ENCODE peak calls at places on chromosomes 1 and 21, in eight cellular contexts. One of them, this sample, is unnamed.

GRCh38 chr1:109890115-109890953 is 20.3 kb upstream of the CSF1 start:
- DNase-seq in choroid plexus epithelial cell: no peak
- DNase-seq in fibroblast of the aortic adventitia: no peak
- DNase-seq in GM23248: no peak
- DNase-seq in Caco-2: no peak
- DNase-seq in MM.1S: no peak
- DNase-seq in small intestine: no peak
- DNase-seq in colonic mucosa: no peak
- DNase-seq in this sample: no peak

GRCh38 chr1:935751-936231 is 12.1 kb downstream of the SAMD11 start:
- DNase-seq in choroid plexus epithelial cell: no peak
- DNase-seq in fibroblast of the aortic adventitia: no peak
- DNase-seq in GM23248: peak
- DNase-seq in Caco-2: no peak
- DNase-seq in MM.1S: no peak
- DNase-seq in small intestine: no peak
- DNase-seq in colonic mucosa: no peak
- DNase-seq in this sample: no peak

GRCh38 chr1:24961334-24961733 is 31.3 kb upstream of the RUNX3 start:
- DNase-seq in choroid plexus epithelial cell: no peak
- DNase-seq in fibroblast of the aortic adventitia: no peak
- DNase-seq in GM23248: no peak
- DNase-seq in Caco-2: no peak
- DNase-seq in MM.1S: no peak
- DNase-seq in small intestine: no peak
- DNase-seq in colonic mucosa: no peak
- DNase-seq in this sample: no peak

GRCh38 chr1:161726631-161727342 is 5.4 kb downstream of the FCRLB start:
- DNase-seq in choroid plexus epithelial cell: peak
- DNase-seq in fibroblast of the aortic adventitia: peak
- DNase-seq in GM23248: peak
- DNase-seq in Caco-2: peak
- DNase-seq in MM.1S: peak
- DNase-seq in small intestine: peak
- DNase-seq in colonic mucosa: peak
- DNase-seq in this sample: no peak

GRCh38 chr1:207031632-207032258 is 811 bp downstream of the C1orf116 start:
- DNase-seq in choroid plexus epithelial cell: no peak
- DNase-seq in fibroblast of the aortic adventitia: no peak
- DNase-seq in GM23248: no peak
- DNase-seq in Caco-2: no peak
- DNase-seq in MM.1S: no peak
- DNase-seq in small intestine: peak
- DNase-seq in colonic mucosa: peak
- DNase-seq in this sample: no peak

GRCh38 chr1:200483491-200484143 is 73.8 kb upstream of the ZNF281 start:
- DNase-seq in choroid plexus epithelial cell: peak
- DNase-seq in fibroblast of the aortic adventitia: peak
- DNase-seq in GM23248: peak
- DNase-seq in Caco-2: peak
- DNase-seq in MM.1S: no peak
- DNase-seq in small intestine: peak
- DNase-seq in colonic mucosa: no peak
- DNase-seq in this sample: no peak

GRCh38 chr1:71014110-71014509 is 33.5 kb downstream of the PTGER3 start:
- DNase-seq in choroid plexus epithelial cell: peak
- DNase-seq in fibroblast of the aortic adventitia: peak
- DNase-seq in GM23248: peak
- DNase-seq in Caco-2: no peak
- DNase-seq in MM.1S: no peak
- DNase-seq in small intestine: no peak
- DNase-seq in colonic mucosa: no peak
- DNase-seq in this sample: peak

GRCh38 chr1:40421348-40421693 is 29.0 kb upstream of the ZFP69B start:
- DNase-seq in choroid plexus epithelial cell: no peak
- DNase-seq in fibroblast of the aortic adventitia: no peak
- DNase-seq in GM23248: no peak
- DNase-seq in Caco-2: no peak
- DNase-seq in MM.1S: no peak
- DNase-seq in small intestine: no peak
- DNase-seq in colonic mucosa: no peak
- DNase-seq in this sample: no peak

GRCh38 chr21:44552136-44552535 is 831 bp upstream of the KRTAP10-2 start:
- DNase-seq in choroid plexus epithelial cell: no peak
- DNase-seq in fibroblast of the aortic adventitia: no peak
- DNase-seq in GM23248: no peak
- DNase-seq in Caco-2: no peak
- DNase-seq in MM.1S: no peak
- DNase-seq in small intestine: no peak
- DNase-seq in colonic mucosa: no peak
- DNase-seq in this sample: no peak

GRCh38 chr1:205381305-205381704 is 24.6 kb upstream of the KLHDC8A start:
- DNase-seq in choroid plexus epithelial cell: no peak
- DNase-seq in fibroblast of the aortic adventitia: no peak
- DNase-seq in GM23248: no peak
- DNase-seq in Caco-2: no peak
- DNase-seq in MM.1S: peak
- DNase-seq in small intestine: no peak
- DNase-seq in colonic mucosa: no peak
- DNase-seq in this sample: no peak

GRCh38 chr1:153627797-153628626 is at the start of gene S100A1:
- DNase-seq in choroid plexus epithelial cell: no peak
- DNase-seq in fibroblast of the aortic adventitia: no peak
- DNase-seq in GM23248: no peak
- DNase-seq in Caco-2: no peak
- DNase-seq in MM.1S: no peak
- DNase-seq in small intestine: no peak
- DNase-seq in colonic mucosa: no peak
- DNase-seq in this sample: no peak

GRCh38 chr1:156766288-156767100 is 841 bp upstream of the PRCC start:
- DNase-seq in choroid plexus epithelial cell: peak
- DNase-seq in fibroblast of the aortic adventitia: no peak
- DNase-seq in GM23248: peak
- DNase-seq in Caco-2: no peak
- DNase-seq in MM.1S: peak
- DNase-seq in small intestine: no peak
- DNase-seq in colonic mucosa: peak
- DNase-seq in this sample: no peak

GRCh38 chr1:3072178-3072947 is 3.4 kb downstream of the PRDM16 start:
- DNase-seq in choroid plexus epithelial cell: no peak
- DNase-seq in fibroblast of the aortic adventitia: no peak
- DNase-seq in GM23248: no peak
- DNase-seq in Caco-2: no peak
- DNase-seq in MM.1S: no peak
- DNase-seq in small intestine: peak
- DNase-seq in colonic mucosa: no peak
- DNase-seq in this sample: no peak

GRCh38 chr1:114472408-114472807 is 38.6 kb downstream of the TRIM33 start:
- DNase-seq in choroid plexus epithelial cell: no peak
- DNase-seq in fibroblast of the aortic adventitia: no peak
- DNase-seq in GM23248: no peak
- DNase-seq in Caco-2: no peak
- DNase-seq in MM.1S: no peak
- DNase-seq in small intestine: no peak
- DNase-seq in colonic mucosa: no peak
- DNase-seq in this sample: no peak

GRCh38 chr1:154747841-154748766 is 122.0 kb downstream of the KCNN3 start:
- DNase-seq in choroid plexus epithelial cell: peak
- DNase-seq in fibroblast of the aortic adventitia: no peak
- DNase-seq in GM23248: peak
- DNase-seq in Caco-2: no peak
- DNase-seq in MM.1S: peak
- DNase-seq in small intestine: peak
- DNase-seq in colonic mucosa: no peak
- DNase-seq in this sample: peak

GRCh38 chr1:187390157-187390556 is 561.4 kb downstream of the PLA2G4A start:
- DNase-seq in choroid plexus epithelial cell: peak
- DNase-seq in fibroblast of the aortic adventitia: no peak
- DNase-seq in GM23248: peak
- DNase-seq in Caco-2: no peak
- DNase-seq in MM.1S: no peak
- DNase-seq in small intestine: no peak
- DNase-seq in colonic mucosa: no peak
- DNase-seq in this sample: no peak

GRCh38 chr1:51071291-51071690 is 30.7 kb upstream of the C1orf185 start:
- DNase-seq in choroid plexus epithelial cell: no peak
- DNase-seq in fibroblast of the aortic adventitia: no peak
- DNase-seq in GM23248: peak
- DNase-seq in Caco-2: no peak
- DNase-seq in MM.1S: no peak
- DNase-seq in small intestine: no peak
- DNase-seq in colonic mucosa: no peak
- DNase-seq in this sample: no peak

GRCh38 chr1:183061194-183061593 is 38.0 kb downstream of the LAMC1 start:
- DNase-seq in choroid plexus epithelial cell: peak
- DNase-seq in fibroblast of the aortic adventitia: peak
- DNase-seq in GM23248: peak
- DNase-seq in Caco-2: no peak
- DNase-seq in MM.1S: no peak
- DNase-seq in small intestine: no peak
- DNase-seq in colonic mucosa: no peak
- DNase-seq in this sample: no peak
- H3K4me3 ChIP-seq in choroid plexus epithelial cell: no peak
- H3K4me3 ChIP-seq in fibroblast of the aortic adventitia: no peak
- H3K4me3 ChIP-seq in GM23248: peak
- H3K4me3 ChIP-seq in Caco-2: no peak
- H3K4me3 ChIP-seq in MM.1S: no peak
- H3K4me3 ChIP-seq in small intestine: no peak
- H3K4me3 ChIP-seq in colonic mucosa: no peak
- H3K4me3 ChIP-seq in this sample: no peak

DNA sequence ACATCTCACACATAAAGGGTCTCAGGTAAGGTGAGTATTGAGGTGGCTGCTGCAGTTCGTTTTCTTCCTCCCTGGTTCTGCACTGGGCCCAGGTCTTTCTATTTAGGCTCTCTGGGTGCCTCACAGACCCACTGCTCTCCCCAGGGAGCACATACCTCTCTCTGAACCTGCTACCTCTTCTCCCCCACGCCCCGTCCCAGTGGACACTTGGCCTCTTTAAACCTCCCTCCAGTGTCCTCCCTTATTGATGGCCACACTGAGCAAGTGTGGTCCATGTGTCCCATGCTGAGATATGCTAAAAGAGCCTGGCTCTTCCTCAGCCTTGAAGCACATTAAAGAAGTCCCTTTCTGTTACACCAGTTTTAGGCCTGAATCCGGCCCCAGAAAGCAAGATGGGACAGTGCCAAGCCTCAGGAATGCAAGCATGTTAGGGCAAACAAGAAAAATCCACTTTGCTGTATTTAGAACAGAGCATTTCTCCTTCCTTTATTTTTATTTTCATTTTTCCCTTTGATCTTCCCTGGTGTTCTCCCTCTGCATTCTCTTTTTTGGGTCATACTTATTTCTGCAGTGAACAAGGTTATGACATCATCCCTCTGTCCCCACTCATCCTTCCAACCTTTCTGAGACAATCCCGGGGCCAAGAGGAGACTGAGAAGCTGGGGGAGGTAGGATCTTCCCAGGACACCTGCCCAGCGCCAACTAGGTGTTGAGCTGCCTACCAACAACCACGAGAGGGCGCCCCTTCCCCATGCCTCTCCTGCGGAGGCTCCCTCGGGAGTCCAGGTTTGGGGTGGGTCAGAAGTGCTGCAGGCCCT is 5.0 kb upstream of the CHI3L2 start:
- DNase-seq in choroid plexus epithelial cell: peak
- DNase-seq in fibroblast of the aortic adventitia: peak
- DNase-seq in GM23248: peak
- DNase-seq in Caco-2: peak
- DNase-seq in MM.1S: peak
- DNase-seq in small intestine: peak
- DNase-seq in colonic mucosa: peak
- DNase-seq in this sample: peak
- H3K4me3 ChIP-seq in choroid plexus epithelial cell: no peak
- H3K4me3 ChIP-seq in fibroblast of the aortic adventitia: no peak
- H3K4me3 ChIP-seq in GM23248: no peak
- H3K4me3 ChIP-seq in Caco-2: no peak
- H3K4me3 ChIP-seq in MM.1S: peak
- H3K4me3 ChIP-seq in small intestine: no peak
- H3K4me3 ChIP-seq in colonic mucosa: no peak
- H3K4me3 ChIP-seq in this sample: peak

DNA sequence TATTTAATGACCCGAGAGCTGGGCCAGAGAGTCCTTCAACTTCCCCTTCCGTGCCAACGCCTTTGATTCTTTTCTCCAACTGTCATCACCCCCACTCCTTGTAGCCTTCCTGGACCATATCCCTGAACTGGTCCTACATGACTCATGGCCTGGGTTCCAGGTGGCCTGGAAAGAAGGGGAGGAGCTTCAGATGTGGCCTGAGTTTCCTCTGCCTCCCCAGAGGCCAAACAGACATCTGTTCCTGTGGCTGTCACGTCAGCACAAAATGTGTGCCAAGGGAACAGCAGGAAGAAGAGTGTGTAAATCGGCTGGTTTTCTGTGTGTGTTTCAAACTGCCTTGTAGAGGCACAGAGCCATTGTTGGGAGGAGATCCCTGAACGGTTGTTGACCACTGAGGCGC is 24.9 kb upstream of the KIRREL1 start:
- DNase-seq in choroid plexus epithelial cell: peak
- DNase-seq in fibroblast of the aortic adventitia: peak
- DNase-seq in GM23248: peak
- DNase-seq in Caco-2: no peak
- DNase-seq in MM.1S: no peak
- DNase-seq in small intestine: peak
- DNase-seq in colonic mucosa: peak
- DNase-seq in this sample: no peak
- H3K4me3 ChIP-seq in choroid plexus epithelial cell: no peak
- H3K4me3 ChIP-seq in fibroblast of the aortic adventitia: no peak
- H3K4me3 ChIP-seq in GM23248: no peak
- H3K4me3 ChIP-seq in Caco-2: no peak
- H3K4me3 ChIP-seq in MM.1S: no peak
- H3K4me3 ChIP-seq in small intestine: no peak
- H3K4me3 ChIP-seq in colonic mucosa: no peak
- H3K4me3 ChIP-seq in this sample: no peak

GRCh38 chr1:29920316-29920715 is 684.0 kb downstream of the PTPRU start:
- DNase-seq in choroid plexus epithelial cell: no peak
- DNase-seq in fibroblast of the aortic adventitia: no peak
- DNase-seq in GM23248: no peak
- DNase-seq in Caco-2: no peak
- DNase-seq in MM.1S: no peak
- DNase-seq in small intestine: no peak
- DNase-seq in colonic mucosa: no peak
- DNase-seq in this sample: no peak
- H3K4me3 ChIP-seq in choroid plexus epithelial cell: no peak
- H3K4me3 ChIP-seq in fibroblast of the aortic adventitia: no peak
- H3K4me3 ChIP-seq in GM23248: no peak
- H3K4me3 ChIP-seq in Caco-2: no peak
- H3K4me3 ChIP-seq in MM.1S: no peak
- H3K4me3 ChIP-seq in small intestine: no peak
- H3K4me3 ChIP-seq in colonic mucosa: no peak
- H3K4me3 ChIP-seq in this sample: no peak